ENCODE peak calls at places on chromosomes 11 and 22, in four cellular contexts. M, O, Q and L are unnamed samples.

GRCh38 chr11:130585545-130585944 is 137.1 kb downstream of the ADAMTS15 start:
- DNase-seq in M (no peak), O (no peak), Q (no peak), L (no peak)

GRCh38 chr11:43832536-43832935 is 48.1 kb upstream of the ALKBH3 start:
- DNase-seq in M (no peak), O (no peak), Q (no peak), L (no peak)

GRCh38 chr11:110349109-110349996 is 52.9 kb upstream of the RDX start:
- DNase-seq in M (no peak), O (peak), Q (no peak), L (no peak)

GRCh38 chr11:68942751-68943271 is 38.0 kb downstream of the MRGPRD start:
- DNase-seq in M (no peak), O (no peak), Q (no peak), L (no peak)

GRCh38 chr11:35390737-35391682 is 28.3 kb downstream of the SLC1A2 start:
- DNase-seq in M (no peak), O (peak), Q (peak), L (no peak)

GRCh38 chr22:37545703-37546435 is 14.4 kb upstream of the CDC42EP1 start:
- DNase-seq in M (peak), O (no peak), Q (peak), L (peak)

GRCh38 chr22:43399338-43399979 is 12.4 kb upstream of the MPPED1 start:
- DNase-seq in M (peak), O (no peak), Q (peak), L (no peak)

GRCh38 chr22:37019309-37020191 is at the start of the genes MPST and TST:
- DNase-seq in M (peak), O (no peak), Q (peak), L (peak)

GRCh38 chr11:116691779-116692178 is 81.0 kb downstream of the BUD13 start:
- DNase-seq in M (peak), O (no peak), Q (peak), L (peak)

GRCh38 chr11:79440451-79441158 is at the start of gene TENM4:
- DNase-seq in M (no peak), O (no peak), Q (no peak), L (peak)

GRCh38 chr11:64372802-64373597 is 14.0 kb downstream of the RPS6KA4 start:
- DNase-seq in M (peak), O (no peak), Q (peak), L (no peak)

GRCh38 chr11:116640641-116641402 is 132.0 kb downstream of the BUD13 start:
- DNase-seq in M (no peak), O (no peak), Q (no peak), L (no peak)

GRCh38 chr11:104122008-104122635 is 41.8 kb downstream of the PDGFD start:
- DNase-seq in M (no peak), O (no peak), Q (no peak), L (no peak)

GRCh38 chr11:117037279-117037951 is 60.8 kb downstream of the SIK3 start:
- DNase-seq in M (no peak), O (no peak), Q (no peak), L (no peak)

GRCh38 chr11:37724305-37724704 is 1126.3 kb upstream of the RAG2 start:
- DNase-seq in M (no peak), O (no peak), Q (no peak), L (no peak)

GRCh38 chr11:77155082-77155475 is 27.0 kb downstream of the MYO7A start:
- DNase-seq in M (no peak), O (no peak), Q (no peak), L (no peak)

GRCh38 chr22:17300926-17301325 is 68.3 kb upstream of the CECR2 start:
- DNase-seq in M (no peak), O (no peak), Q (no peak), L (no peak)

GRCh38 chr11:75450826-75451783 is 18.1 kb upstream of the KLHL35 start:
- DNase-seq in M (peak), O (no peak), Q (no peak), L (peak)

GRCh38 chr11:64339754-64340408 is at the start of gene CCDC88B:
- DNase-seq in M (no peak), O (no peak), Q (no peak), L (no peak)

GRCh38 chr11:114280696-114281095 is 15.5 kb upstream of the NNMT start:
- DNase-seq in M (peak), O (no peak), Q (peak), L (peak)

GRCh38 chr11:61071208-61071681 is 31.0 kb upstream of the CD5 start:
- DNase-seq in M (no peak), O (no peak), Q (no peak), L (no peak)

GRCh38 chr11:116073854-116074837 is 569.9 kb upstream of the CADM1 start:
- DNase-seq in M (no peak), O (peak), Q (no peak), L (no peak)

GRCh38 chr22:37018815-37019308 is 385 bp downstream of the TST start:
- DNase-seq in M (peak), O (no peak), Q (peak), L (peak)

GRCh38 chr11:86446163-86446923 is 71.7 kb downstream of the CCDC81 start:
- DNase-seq in M (no peak), O (no peak), Q (no peak), L (no peak)

GRCh38 chr11:123231777-123232176 is 36.7 kb upstream of the CLMP start:
- DNase-seq in M (no peak), O (no peak), Q (no peak), L (no peak)

GRCh38 chr11:60942207-60942606 is 9.8 kb downstream of the SLC15A3 start:
- DNase-seq in M (no peak), O (no peak), Q (no peak), L (no peak)

GRCh38 chr22:30279389-30279788 is 9.9 kb downstream of the CASTOR1 start:
- DNase-seq in M (no peak), O (no peak), Q (no peak), L (no peak)

GRCh38 chr22:30279932-30280331 is 9.4 kb downstream of the CASTOR1 start:
- DNase-seq in M (no peak), O (no peak), Q (no peak), L (no peak)

GRCh38 chr22:30276041-30276440 is 9.4 kb upstream of the OSM start:
- DNase-seq in M (no peak), O (no peak), Q (no peak), L (no peak)

GRCh38 chr22:30275625-30276024 is 9.0 kb upstream of the OSM start:
- DNase-seq in M (peak), O (no peak), Q (no peak), L (no peak)

GRCh38 chr22:30277547-30278344 is 11.1 kb upstream of the OSM start:
- DNase-seq in M (no peak), O (no peak), Q (no peak), L (no peak)
- TF ChIP-seq ATF2 in M (no peak), O (no peak), Q (no peak), L (no peak)

DNA sequence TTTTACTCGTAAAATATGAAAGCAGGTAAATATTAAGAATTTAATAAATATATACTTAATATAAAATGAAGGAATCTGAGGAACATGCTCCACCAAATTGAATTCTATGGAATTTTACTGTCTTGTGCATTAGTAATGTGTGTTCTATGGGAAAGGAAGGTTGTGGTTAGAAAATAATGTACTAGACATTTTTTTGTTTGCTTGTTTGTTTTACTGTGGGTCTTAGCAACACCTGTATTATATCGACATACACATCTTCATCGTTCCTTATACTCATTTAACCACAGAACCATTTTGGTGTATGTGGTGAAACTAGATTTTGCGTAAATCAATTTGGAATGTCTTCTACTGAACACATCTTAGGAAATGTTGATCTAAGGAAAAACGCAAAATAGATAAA is 114.1 kb upstream of the MTMR2 start:
- DNase-seq in M (no peak), O (no peak), Q (no peak), L (no peak)
- TF ChIP-seq MAX in M (no peak), O (no peak), Q (no peak), L (no peak)

GRCh38 chr11:20715464-20715863 is 46.1 kb downstream of the NELL1 start:
- DNase-seq in M (no peak), O (no peak), Q (no peak), L (no peak)
- TF ChIP-seq ESRRA in M (no peak), O (no peak), Q (no peak), L (no peak)

DNA sequence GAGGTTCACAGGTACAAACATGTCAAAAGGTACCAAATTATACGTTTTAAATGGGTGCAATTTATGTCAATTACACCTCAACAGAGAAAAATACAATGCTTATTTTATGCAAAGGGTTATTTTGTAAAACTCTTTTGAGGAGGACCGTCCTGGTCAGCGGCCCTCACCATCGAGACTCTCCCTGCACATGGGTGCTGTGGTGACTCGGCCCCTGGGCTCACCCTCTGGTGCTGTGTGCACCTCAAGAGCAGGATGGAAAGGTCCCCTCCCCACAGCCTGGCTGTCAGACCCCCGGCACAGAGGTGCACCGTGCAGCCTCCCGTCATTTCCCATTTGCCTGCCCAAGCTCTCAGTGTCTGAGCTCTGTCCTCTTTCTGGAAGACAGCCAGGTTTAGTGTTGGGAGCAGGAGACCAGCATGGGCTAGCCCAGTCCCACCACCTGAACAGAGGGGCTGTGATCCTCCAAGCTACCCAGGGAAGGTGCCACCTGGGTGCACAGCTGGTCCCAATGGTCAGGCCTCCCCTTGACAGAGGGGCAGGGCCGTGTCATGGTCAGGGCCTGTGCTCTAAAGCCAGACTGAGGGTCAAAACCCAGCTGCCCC is 41.8 kb upstream of the PRODH start:
- DNase-seq in M (no peak), O (no peak), Q (no peak), L (no peak)
- TF ChIP-seq ATF2 in M (no peak), O (no peak), Q (no peak), L (no peak)